ENCODE peak calls at places on chromosomes 4 and X, in six cellular contexts. Y is A549, R is endothelial cell of umbilical vein, W is stomach, G is transverse colon, P is K562. O is an unnamed sample.

GRCh38 chr4:118180776-118181175 is 146.5 kb downstream of the NDST3 start:
- DNase-seq in G (no peak), W (no peak), P (no peak), R (no peak), Y (no peak), O (no peak)

GRCh38 chrX:29762006-29762405 is 453.4 kb upstream of the MAGEB2 start:
- DNase-seq in Y (no peak), R (no peak), P (no peak), W (no peak), G (no peak), O (no peak)

GRCh38 chr4:140099993-140100392 is 54.0 kb downstream of the MAML3 start:
- DNase-seq in G (peak; percentile 38), W (no peak), Y (peak; percentile 49), R (peak; percentile 91), P (no peak), O (peak; percentile 70)

GRCh38 chr4:64713256-64713840 is 304.1 kb upstream of the TECRL start:
- DNase-seq in G (no peak), P (peak; percentile 9), Y (peak; percentile 28), W (no peak), R (peak; percentile 17), O (no peak)

GRCh38 chr4:154489558-154490260 is 1.9 kb downstream of the DCHS2 start:
- DNase-seq in Y (no peak), W (no peak), G (no peak), R (no peak), P (no peak), O (no peak)

GRCh38 chr4:166198921-166199320 is 325.9 kb downstream of the TLL1 start:
- DNase-seq in Y (no peak), W (no peak), G (no peak), R (no peak), P (no peak), O (no peak)

GRCh38 chr4:149465941-149466340 is 349.7 kb downstream of the IQCM start:
- DNase-seq in Y (peak; percentile 1), W (no peak), G (no peak), R (no peak), P (no peak), O (no peak)

GRCh38 chrX:11722304-11722703 is 35.7 kb upstream of the MSL3 start:
- DNase-seq in Y (no peak), G (no peak), W (no peak), R (no peak), P (no peak), O (no peak)

GRCh38 chr4:29717658-29718057 is 1002.5 kb upstream of the PCDH7 start:
- DNase-seq in G (no peak), Y (no peak), R (no peak), W (no peak), P (no peak), O (no peak)

GRCh38 chrX:45807572-45808425 is 607.1 kb upstream of the DIPK2B start:
- DNase-seq in R (peak; percentile 71), Y (peak; percentile 23), G (no peak), P (no peak), W (no peak), O (no peak)
- H3K4me1 ChIP-seq in R (peaks cover 35% of the 10 kb centered on the region), Y (peaks cover 90% of the 10 kb centered on the region), G (no peaks in the 10 kb centered on the region), P (no peaks in the 10 kb centered on the region), W (peaks cover 11% of the 10 kb centered on the region), O (no peaks in the 10 kb centered on the region)

DNA sequence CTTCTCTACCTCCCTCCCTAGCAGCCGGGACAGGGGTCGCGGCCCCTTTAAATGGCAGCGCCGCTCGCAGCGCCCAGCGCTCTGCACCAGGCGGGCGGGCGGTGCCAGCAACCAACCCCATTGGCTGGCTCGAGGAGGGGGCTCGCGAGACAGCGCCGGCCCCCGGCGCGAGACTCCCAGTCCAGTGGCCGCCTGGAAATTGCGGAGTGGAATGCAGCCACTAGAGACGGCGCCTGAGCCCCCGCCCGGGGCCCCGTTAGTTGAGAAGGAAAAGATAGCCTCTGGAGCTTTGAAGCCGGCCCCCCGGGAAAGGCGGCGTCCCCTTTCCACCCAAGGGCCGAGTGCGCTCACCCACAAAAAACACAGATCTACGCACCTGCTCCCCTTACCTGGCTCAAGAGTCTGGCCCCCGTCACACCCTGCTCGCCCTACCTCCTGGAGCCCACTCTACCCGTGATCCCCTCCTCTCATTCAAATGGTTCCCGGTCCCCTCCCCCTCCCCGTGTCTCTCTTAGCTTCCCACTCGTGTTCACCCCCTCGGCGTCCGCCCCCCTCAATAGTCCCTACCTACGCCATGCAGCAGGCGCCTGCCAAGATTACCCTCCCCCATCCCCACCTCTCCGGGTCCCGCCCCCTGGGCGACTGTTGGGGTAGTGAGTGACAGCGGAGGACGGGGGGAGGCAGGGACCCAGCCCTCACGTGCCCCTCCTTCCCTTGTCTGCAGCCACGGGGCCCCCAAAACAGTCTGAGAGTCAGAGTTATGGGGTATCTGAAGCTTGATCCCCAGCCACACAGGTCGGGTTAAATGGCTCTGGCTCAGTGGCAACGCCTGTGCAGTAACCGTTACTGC is at the start of gene ZMYM3:
- DNase-seq in R (peak; percentile 80), W (peak; percentile 86), Y (peak; percentile 85), G (peak; percentile 88), P (peak; percentile 92), O (peak; percentile 91)
- TF ChIP-seq POLR2A in R (peak; percentile 24), W (no peak), Y (no peak), G (peak; percentile 41), P (peak; percentile 25), O (peak; percentile 28)

GRCh38 chr4:98522603-98523395 is 135.6 kb downstream of the TSPAN5 start:
- DNase-seq in P (no peak), G (no peak), Y (peak; percentile 38), W (no peak), R (peak; percentile 91), O (no peak)
- H3K4me1 ChIP-seq in P (no peaks in the 10 kb centered on the region), G (peaks cover 3% of the 10 kb centered on the region), Y (peaks cover 45% of the 10 kb centered on the region), W (peaks cover 19% of the 10 kb centered on the region), R (peaks cover 52% of the 10 kb centered on the region), O (no peaks in the 10 kb centered on the region)

GRCh38 chr4:26583865-26584652 is at the start of gene TBC1D19:
- DNase-seq in W (peak; percentile 91), G (peak; percentile 90), P (peak; percentile 84), Y (peak; percentile 88), R (peak; percentile 85), O (peak; percentile 87)
- TF ChIP-seq POLR2A in W (no peak), G (peak; percentile 23), P (peak; percentile 60), Y (no peak), R (peak; percentile 46), O (peak; percentile 31)

GRCh38 chrX:123876844-123877243 is 17.0 kb downstream of the XIAP start:
- DNase-seq in G (no peak), R (no peak), W (no peak), Y (no peak), P (no peak), O (no peak)
- H3K4me1 ChIP-seq in G (no peaks in the 10 kb centered on the region), R (peaks cover 15% of the 10 kb centered on the region), W (peaks cover 33% of the 10 kb centered on the region), Y (peaks cover 27% of the 10 kb centered on the region), P (no peaks in the 10 kb centered on the region), O (no peaks in the 10 kb centered on the region)

DNA sequence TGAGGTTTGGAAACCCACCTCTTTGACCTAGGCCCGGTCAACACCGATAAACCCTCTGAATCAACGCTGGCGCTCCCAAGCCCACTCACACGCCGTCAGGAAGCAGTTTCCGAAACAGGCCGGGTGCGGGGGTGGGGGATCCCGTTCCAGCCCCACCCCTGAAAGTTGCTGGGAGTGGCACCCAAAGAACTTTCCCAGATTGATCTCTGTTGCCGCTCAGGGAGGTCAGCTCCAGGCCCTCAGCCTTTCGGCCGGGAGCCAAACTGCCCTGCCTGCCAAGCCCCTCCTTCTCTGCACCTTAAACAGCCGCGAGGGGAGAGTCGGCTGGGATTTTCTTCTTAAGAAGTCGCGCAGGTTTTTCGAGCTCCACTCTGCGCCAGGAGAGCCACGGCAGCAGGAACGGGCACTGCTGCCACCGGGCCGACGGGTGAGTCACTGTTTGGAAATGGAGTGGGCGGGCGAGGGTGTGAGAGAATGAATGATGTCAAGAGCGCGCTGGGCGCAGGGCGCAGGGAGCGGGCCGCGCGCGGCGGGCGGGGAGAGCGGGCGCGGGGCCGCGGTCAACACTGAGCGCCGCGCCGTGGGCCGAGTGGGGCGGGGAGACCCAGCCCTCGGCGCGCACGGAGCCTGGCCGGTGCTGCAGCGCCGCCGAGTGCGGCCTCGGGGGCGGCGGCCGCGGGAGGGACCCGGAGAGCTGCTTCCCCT is at the start of gene SGMS2:
- DNase-seq in R (peak; percentile 91), G (peak; percentile 90), P (peak; percentile 16), Y (peak; percentile 87), W (peak; percentile 93), O (peak; percentile 91)
- TF ChIP-seq POLR2A in R (peak; percentile 33), G (peak; percentile 88), P (no peak), Y (peak; percentile 34), W (no peak), O (peak; percentile 90)

DNA sequence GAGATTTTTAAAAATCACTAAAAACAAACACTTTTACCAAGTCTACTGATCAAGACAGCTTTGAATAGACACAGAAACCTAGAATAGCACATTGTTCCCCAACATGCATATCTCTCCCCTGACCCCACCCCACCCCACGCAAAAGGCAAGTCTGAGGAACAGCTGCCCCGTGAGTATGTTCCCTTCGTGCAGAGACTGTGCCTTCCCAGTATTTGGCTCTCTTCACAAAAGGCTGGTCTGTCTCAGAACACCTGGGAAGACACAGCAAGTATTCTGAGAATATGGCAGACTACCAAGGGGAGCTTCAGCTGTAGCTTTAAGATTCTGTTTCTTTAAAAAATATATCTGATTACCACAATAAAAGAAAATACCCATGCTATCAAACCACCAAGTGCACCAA is 134.0 kb downstream of the SH3KBP1 start:
- DNase-seq in Y (no peak), W (no peak), G (no peak), R (no peak), P (no peak), O (no peak)
- H3K4me1 ChIP-seq in Y (peaks cover under 1% of the 10 kb centered on the region), W (no peaks in the 10 kb centered on the region), G (no peaks in the 10 kb centered on the region), R (peaks cover under 1% of the 10 kb centered on the region), P (no peaks in the 10 kb centered on the region), O (peaks cover 5% of the 10 kb centered on the region)

O was measured in Peyer's patch.